ENCODE peak calls at places on chromosome 4, in six cellular contexts. One of them, this sample, is unnamed.

GRCh38 chr4:154422152-154422551 is 69.4 kb downstream of the DCHS2 start:
- DNase-seq in trophoblast cell: no peak
- DNase-seq in mesenchymal stem cell: no peak
- DNase-seq in H1: no peak
- DNase-seq in H9: no peak
- DNase-seq in IMR-90: no peak
- DNase-seq in this sample: no peak

GRCh38 chr4:5751918-5752802 is 41.2 kb downstream of the EVC start:
- DNase-seq in IMR-90: peak; percentile 90
- DNase-seq in H9: peak; percentile 90
- DNase-seq in H1: peak; percentile 74
- DNase-seq in trophoblast cell: no peak
- DNase-seq in mesenchymal stem cell: peak; percentile 86
- DNase-seq in this sample: peak; percentile 18

GRCh38 chr4:87032884-87033533 is 98.2 kb downstream of the AFF1 start:
- DNase-seq in H1: no peak
- DNase-seq in IMR-90: peak; percentile 83
- DNase-seq in H9: no peak
- DNase-seq in trophoblast cell: no peak
- DNase-seq in mesenchymal stem cell: peak; percentile 81
- DNase-seq in this sample: no peak

GRCh38 chr4:3041192-3042142 is 32.9 kb downstream of the HTT-AS start:
- DNase-seq in IMR-90: peak; percentile 48
- DNase-seq in mesenchymal stem cell: peak; percentile 75
- DNase-seq in trophoblast cell: peak; percentile 98
- DNase-seq in H9: peak; percentile 55
- DNase-seq in H1: peak; percentile 64
- DNase-seq in this sample: no peak

GRCh38 chr4:144399927-144400326 is 246.0 kb upstream of the HHIP start:
- DNase-seq in H1: no peak
- DNase-seq in mesenchymal stem cell: peak; percentile 5
- DNase-seq in trophoblast cell: no peak
- DNase-seq in IMR-90: peak; percentile 55
- DNase-seq in H9: no peak
- DNase-seq in this sample: no peak

GRCh38 chr4:129355529-129355928 is 259.6 kb downstream of the C4orf33 start:
- DNase-seq in trophoblast cell: peak; percentile 12
- DNase-seq in H9: no peak
- DNase-seq in H1: no peak
- DNase-seq in mesenchymal stem cell: no peak
- DNase-seq in IMR-90: no peak
- DNase-seq in this sample: no peak

GRCh38 chr4:169220854-169221311 is 49.9 kb downstream of the SH3RF1 start:
- DNase-seq in mesenchymal stem cell: peak; percentile 79
- DNase-seq in trophoblast cell: no peak
- DNase-seq in H9: no peak
- DNase-seq in IMR-90: peak; percentile 49
- DNase-seq in H1: no peak
- DNase-seq in this sample: no peak

GRCh38 chr4:87337361-87337760 is 14.7 kb upstream of the HSD17B13 start:
- DNase-seq in trophoblast cell: no peak
- DNase-seq in H9: no peak
- DNase-seq in IMR-90: no peak
- DNase-seq in mesenchymal stem cell: no peak
- DNase-seq in H1: no peak
- DNase-seq in this sample: no peak

GRCh38 chr4:80180743-80181142 is 16.6 kb upstream of the PRDM8 start:
- DNase-seq in mesenchymal stem cell: no peak
- DNase-seq in trophoblast cell: no peak
- DNase-seq in H1: no peak
- DNase-seq in H9: no peak
- DNase-seq in IMR-90: peak; percentile 50
- DNase-seq in this sample: no peak

GRCh38 chr4:1052231-1052671 is 40.8 kb downstream of the FGFRL1 start:
- DNase-seq in mesenchymal stem cell: no peak
- DNase-seq in H1: no peak
- DNase-seq in trophoblast cell: no peak
- DNase-seq in H9: peak; percentile 21
- DNase-seq in IMR-90: no peak
- DNase-seq in this sample: no peak

GRCh38 chr4:80124246-80125211 is 51.5 kb upstream of the ANTXR2 start:
- DNase-seq in mesenchymal stem cell: no peak
- DNase-seq in IMR-90: no peak
- DNase-seq in H9: no peak
- DNase-seq in trophoblast cell: no peak
- DNase-seq in H1: no peak
- DNase-seq in this sample: no peak

DNA sequence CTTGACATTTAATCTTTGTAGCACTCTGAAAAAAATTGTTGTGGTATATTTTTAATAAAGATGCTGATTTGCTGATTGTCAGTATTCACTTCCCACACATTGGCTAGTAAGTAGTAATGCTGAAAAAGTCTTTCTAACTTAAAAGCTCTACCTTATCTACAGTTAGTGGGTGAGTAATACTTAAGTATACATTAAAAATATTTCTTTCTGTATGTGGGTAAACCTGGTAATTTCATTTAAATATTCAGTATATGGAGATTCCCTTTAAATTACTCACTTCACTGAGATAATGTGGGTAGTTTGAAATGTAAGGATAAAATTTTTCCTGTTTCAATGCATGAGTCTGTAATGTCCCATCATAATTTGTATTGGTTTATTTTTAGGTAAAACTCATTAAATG is 5.6 kb downstream of the TMEM33 start:
- DNase-seq in H9: no peak
- DNase-seq in H1: no peak
- DNase-seq in IMR-90: peak; percentile 59
- DNase-seq in mesenchymal stem cell: no peak
- DNase-seq in trophoblast cell: no peak
- DNase-seq in this sample: no peak
- H2AFZ ChIP-seq in H9: no peak overlapping the region
- H2AFZ ChIP-seq in H1: no peak overlapping the region
- H2AFZ ChIP-seq in IMR-90: no peak overlapping the region
- H2AFZ ChIP-seq in mesenchymal stem cell: no peak overlapping the region
- H2AFZ ChIP-seq in trophoblast cell: no peak overlapping the region
- H2AFZ ChIP-seq in this sample: no peak overlapping the region

GRCh38 chr4:185830263-185830994 is 18.4 kb upstream of the SORBS2 start:
- DNase-seq in IMR-90: no peak
- DNase-seq in H9: no peak
- DNase-seq in mesenchymal stem cell: no peak
- DNase-seq in H1: no peak
- DNase-seq in trophoblast cell: no peak
- DNase-seq in this sample: no peak

GRCh38 chr4:185821029-185821419 is 9.0 kb upstream of the SORBS2 start:
- DNase-seq in mesenchymal stem cell: no peak
- DNase-seq in H1: no peak
- DNase-seq in IMR-90: no peak
- DNase-seq in trophoblast cell: no peak
- DNase-seq in H9: no peak
- DNase-seq in this sample: no peak

GRCh38 chr4:185822791-185823190 is 10.8 kb upstream of the SORBS2 start:
- DNase-seq in IMR-90: no peak
- DNase-seq in H1: no peak
- DNase-seq in H9: no peak
- DNase-seq in trophoblast cell: no peak
- DNase-seq in mesenchymal stem cell: no peak
- DNase-seq in this sample: no peak

GRCh38 chr4:185826381-185826780 is 14.4 kb upstream of the SORBS2 start:
- DNase-seq in H1: no peak
- DNase-seq in H9: no peak
- DNase-seq in mesenchymal stem cell: no peak
- DNase-seq in IMR-90: no peak
- DNase-seq in trophoblast cell: no peak
- DNase-seq in this sample: no peak

DNA sequence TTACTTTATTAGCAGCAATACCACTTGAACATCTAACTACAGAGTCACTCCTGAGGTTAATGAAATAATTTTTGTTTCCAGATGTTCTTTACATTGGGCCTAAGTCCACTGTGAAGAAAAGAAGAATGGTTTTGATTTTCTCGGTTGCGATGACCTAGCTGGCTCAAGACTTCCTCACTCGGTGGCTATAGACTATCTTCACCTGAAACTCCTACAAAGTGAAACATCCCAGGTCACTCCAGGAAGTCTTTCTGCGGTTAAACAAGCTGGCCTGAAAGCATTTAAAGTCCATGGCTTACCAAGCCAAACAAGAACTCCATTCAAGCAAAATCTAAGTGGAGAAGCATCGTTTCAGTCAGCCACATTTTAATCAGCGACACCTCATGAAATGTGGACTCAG is 13.7 kb upstream of the SORBS2 start:
- DNase-seq in H1: no peak
- DNase-seq in IMR-90: no peak
- DNase-seq in H9: no peak
- DNase-seq in trophoblast cell: no peak
- DNase-seq in mesenchymal stem cell: no peak
- DNase-seq in this sample: no peak
- H3K4ac ChIP-seq in H1: no peak overlapping the region
- H3K4ac ChIP-seq in IMR-90: no peak overlapping the region
- H3K4ac ChIP-seq in H9: no peak overlapping the region
- H3K4ac ChIP-seq in trophoblast cell: no peak overlapping the region
- H3K4ac ChIP-seq in mesenchymal stem cell: no peak overlapping the region
- H3K4ac ChIP-seq in this sample: no peak overlapping the region

GRCh38 chr4:119099227-119099910 is 36.3 kb upstream of the MYOZ2 start:
- DNase-seq in H9: no peak
- DNase-seq in H1: no peak
- DNase-seq in mesenchymal stem cell: peak; percentile 67
- DNase-seq in trophoblast cell: peak; percentile 52
- DNase-seq in IMR-90: peak; percentile 62
- DNase-seq in this sample: no peak
- H2AFZ ChIP-seq in H9: no peak overlapping the region
- H2AFZ ChIP-seq in H1: no peak overlapping the region
- H2AFZ ChIP-seq in mesenchymal stem cell: no peak overlapping the region
- H2AFZ ChIP-seq in trophoblast cell: no peak overlapping the region
- H2AFZ ChIP-seq in IMR-90: no peak overlapping the region
- H2AFZ ChIP-seq in this sample: no peak overlapping the region

GRCh38 chr4:82994834-82995233 is 15.8 kb downstream of the LIN54 start:
- DNase-seq in mesenchymal stem cell: no peak
- DNase-seq in trophoblast cell: no peak
- DNase-seq in H9: no peak
- DNase-seq in H1: no peak
- DNase-seq in IMR-90: no peak
- DNase-seq in this sample: no peak

GRCh38 chr4:83002329-83002728 is 8.3 kb downstream of the LIN54 start:
- DNase-seq in H1: no peak
- DNase-seq in trophoblast cell: no peak
- DNase-seq in mesenchymal stem cell: no peak
- DNase-seq in H9: no peak
- DNase-seq in IMR-90: no peak
- DNase-seq in this sample: no peak

DNA sequence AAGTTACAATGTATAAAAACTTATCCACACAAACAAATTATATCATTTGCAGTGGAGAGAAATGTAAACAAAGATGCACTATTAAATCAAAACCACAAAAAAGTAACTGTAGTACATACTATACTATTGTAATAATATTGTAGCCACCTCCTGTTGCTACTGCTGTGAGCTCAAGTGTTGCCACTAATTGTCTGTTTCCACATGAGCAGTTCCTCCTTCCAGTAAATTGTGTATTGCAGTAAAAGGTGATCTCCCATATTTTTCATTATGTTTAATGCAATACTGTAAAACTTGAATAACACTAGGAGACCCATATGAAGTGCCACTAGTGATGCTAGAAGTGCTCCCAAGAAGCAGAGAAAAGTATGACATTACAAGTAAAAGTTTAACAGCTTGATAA is 11.7 kb downstream of the LIN54 start:
- DNase-seq in trophoblast cell: no peak
- DNase-seq in H9: no peak
- DNase-seq in H1: no peak
- DNase-seq in IMR-90: no peak
- DNase-seq in mesenchymal stem cell: no peak
- DNase-seq in this sample: no peak
- H3K4ac ChIP-seq in trophoblast cell: no peak overlapping the region
- H3K4ac ChIP-seq in H9: no peak overlapping the region
- H3K4ac ChIP-seq in H1: no peak overlapping the region
- H3K4ac ChIP-seq in IMR-90: no peak overlapping the region
- H3K4ac ChIP-seq in mesenchymal stem cell: no peak overlapping the region
- H3K4ac ChIP-seq in this sample: no peak overlapping the region

DNA sequence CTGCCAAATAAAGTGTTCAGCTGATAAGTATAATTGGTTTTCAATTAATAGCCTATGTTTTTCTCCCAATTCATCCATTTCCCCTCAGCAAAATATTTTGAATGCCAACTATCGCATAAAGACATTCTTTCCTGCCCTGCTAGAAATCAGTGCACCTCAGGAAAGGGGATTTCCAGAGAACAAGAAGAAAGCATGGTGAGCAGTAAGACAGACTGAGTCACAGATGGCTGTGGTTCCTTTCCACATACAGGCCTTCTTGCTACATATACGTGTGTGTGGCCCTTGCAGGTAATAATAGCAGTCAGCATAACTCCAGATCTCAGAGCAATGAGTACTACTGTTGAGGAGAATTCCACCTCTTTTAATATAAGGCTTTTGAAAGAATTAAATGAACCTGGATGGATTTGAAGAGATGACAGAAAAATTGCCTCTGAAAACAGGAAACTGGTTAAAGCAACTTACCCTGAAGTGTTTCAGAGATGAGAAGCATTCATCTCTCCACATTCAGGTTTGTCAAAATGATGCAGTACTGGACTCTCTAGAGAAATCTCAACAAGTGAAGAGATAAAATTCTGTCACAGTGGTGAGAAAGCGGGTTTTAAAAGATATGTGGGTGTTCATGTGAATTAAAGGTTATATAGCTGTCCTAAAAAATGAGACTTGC is 13.6 kb downstream of the GASK1B start:
- DNase-seq in H9: no peak
- DNase-seq in IMR-90: peak; percentile 87
- DNase-seq in H1: no peak
- DNase-seq in trophoblast cell: peak; percentile 51
- DNase-seq in mesenchymal stem cell: peak; percentile 84
- DNase-seq in this sample: no peak
- H2AFZ ChIP-seq in H9: no peak overlapping the region
- H2AFZ ChIP-seq in IMR-90: no peak overlapping the region
- H2AFZ ChIP-seq in H1: peak overlapping the region; percentile 80
- H2AFZ ChIP-seq in trophoblast cell: no peak overlapping the region
- H2AFZ ChIP-seq in mesenchymal stem cell: no peak overlapping the region
- H2AFZ ChIP-seq in this sample: peak overlapping the region; percentile 0